ENCODE peak calls at places on chromosome 7, in five cellular contexts. Q, A, M, P and U are unnamed samples.

GRCh38 chr7:28502408-28502807 is 90.1 kb downstream of the CREB5 start:
- DNase-seq in A (no peak), P (no peak), M (no peak), Q (no peak), U (no peak)

GRCh38 chr7:151551820-151552219 is 32.1 kb upstream of the RHEB start:
- DNase-seq in M (no peak), A (no peak), Q (no peak), P (no peak), U (no peak)

GRCh38 chr7:79897166-79897565 is 237.5 kb upstream of the GNAI1 start:
- DNase-seq in A (no peak), M (no peak), Q (no peak), P (no peak), U (no peak)

GRCh38 chr7:134891262-134892001 is 94.9 kb upstream of the AGBL3 start:
- DNase-seq in A (peak), P (peak), M (peak), Q (peak), U (peak)

GRCh38 chr7:82044497-82045080 is 274.7 kb upstream of the HGF start:
- DNase-seq in A (peak), P (no peak), Q (no peak), M (peak), U (peak)

GRCh38 chr7:151381333-151382078 is 28.3 kb downstream of the WDR86 start:
- DNase-seq in Q (no peak), A (no peak), P (no peak), M (no peak), U (no peak)

GRCh38 chr7:229184-229964 is 37.0 kb downstream of the FAM20C start:
- DNase-seq in M (no peak), Q (peak), P (peak), A (no peak), U (peak)

GRCh38 chr7:112421666-112422486 is 28.4 kb upstream of the IFRD1 start:
- DNase-seq in A (no peak), P (no peak), M (no peak), Q (no peak), U (no peak)

GRCh38 chr7:157897686-157898085 is 560.9 kb downstream of the DNAJB6 start:
- DNase-seq in P (no peak), A (no peak), Q (no peak), M (peak), U (no peak)

GRCh38 chr7:119630570-119630969 is 642.4 kb upstream of the KCND2 start:
- DNase-seq in M (no peak), P (no peak), A (no peak), Q (no peak), U (no peak)

GRCh38 chr7:58086871-58087535 is 637.0 kb downstream of the ZNF716 start:
- DNase-seq in P (no peak), A (peak), Q (peak), M (peak), U (no peak)

GRCh38 chr7:74312418-74313021 is 23.3 kb downstream of the CLIP2 start:
- DNase-seq in P (no peak), A (no peak), M (no peak), Q (no peak), U (no peak)

GRCh38 chr7:159098795-159099194 is 45.9 kb downstream of the VIPR2 start:
- DNase-seq in M (peak), P (no peak), A (no peak), Q (peak), U (no peak)

GRCh38 chr7:68470836-68471235 is 1127.4 kb upstream of the AUTS2 start:
- DNase-seq in M (no peak), A (peak), Q (no peak), P (no peak), U (no peak)

GRCh38 chr7:51260516-51260915 is 56.1 kb downstream of the COBL start:
- DNase-seq in A (no peak), Q (no peak), P (no peak), M (no peak), U (no peak)

GRCh38 chr7:17239683-17240521 is 58.5 kb upstream of the AHR start:
- DNase-seq in Q (no peak), M (no peak), P (no peak), A (no peak), U (no peak)

GRCh38 chr7:137846588-137847417 is at the start of gene DGKI:
- DNase-seq in A (no peak), P (peak), M (no peak), Q (peak), U (no peak)

GRCh38 chr7:100612730-100613446 is 548 bp downstream of the MOSPD3 start:
- DNase-seq in A (peak), Q (no peak), P (no peak), M (no peak), U (no peak)

GRCh38 chr7:1713502-1714484 is 43.7 kb downstream of the ELFN1 start:
- DNase-seq in A (peak), M (peak), Q (peak), P (peak), U (no peak)

GRCh38 chr7:69868921-69869320 is 270.6 kb downstream of the AUTS2 start:
- DNase-seq in P (no peak), M (no peak), Q (no peak), A (no peak), U (no peak)

GRCh38 chr7:9718071-9718470 is 1255.6 kb upstream of the PHF14 start:
- DNase-seq in A (no peak), M (no peak), Q (no peak), P (no peak), U (no peak)

GRCh38 chr7:131249003-131249402 is 78.7 kb upstream of the MKLN1 start:
- DNase-seq in Q (peak), P (peak), M (no peak), A (peak), U (peak)

GRCh38 chr7:11379641-11380040 is 406.0 kb downstream of the PHF14 start:
- DNase-seq in M (no peak), Q (no peak), A (no peak), P (no peak), U (peak)

GRCh38 chr7:152341039-152341913 is 94.5 kb downstream of the KMT2C start:
- DNase-seq in P (no peak), Q (no peak), A (peak), M (peak), U (peak)

GRCh38 chr7:105654994-105655900 is 74.0 kb upstream of the EFCAB10 start:
- DNase-seq in P (peak), A (peak), Q (no peak), M (no peak), U (peak)

GRCh38 chr7:133861876-133862275 is 265.3 kb upstream of the LRGUK start:
- DNase-seq in M (no peak), A (no peak), Q (no peak), P (no peak), U (no peak)

GRCh38 chr7:131578602-131579001 is 22.2 kb upstream of the PODXL start:
- DNase-seq in A (no peak), Q (no peak), M (no peak), P (no peak), U (no peak)

GRCh38 chr7:86908948-86909347 is 150.5 kb downstream of the ELAPOR2 start:
- DNase-seq in A (no peak), P (no peak), M (no peak), Q (no peak), U (no peak)

GRCh38 chr7:86900886-86901285 is 158.6 kb downstream of the ELAPOR2 start:
- DNase-seq in P (no peak), Q (no peak), A (no peak), M (no peak), U (no peak)

DNA sequence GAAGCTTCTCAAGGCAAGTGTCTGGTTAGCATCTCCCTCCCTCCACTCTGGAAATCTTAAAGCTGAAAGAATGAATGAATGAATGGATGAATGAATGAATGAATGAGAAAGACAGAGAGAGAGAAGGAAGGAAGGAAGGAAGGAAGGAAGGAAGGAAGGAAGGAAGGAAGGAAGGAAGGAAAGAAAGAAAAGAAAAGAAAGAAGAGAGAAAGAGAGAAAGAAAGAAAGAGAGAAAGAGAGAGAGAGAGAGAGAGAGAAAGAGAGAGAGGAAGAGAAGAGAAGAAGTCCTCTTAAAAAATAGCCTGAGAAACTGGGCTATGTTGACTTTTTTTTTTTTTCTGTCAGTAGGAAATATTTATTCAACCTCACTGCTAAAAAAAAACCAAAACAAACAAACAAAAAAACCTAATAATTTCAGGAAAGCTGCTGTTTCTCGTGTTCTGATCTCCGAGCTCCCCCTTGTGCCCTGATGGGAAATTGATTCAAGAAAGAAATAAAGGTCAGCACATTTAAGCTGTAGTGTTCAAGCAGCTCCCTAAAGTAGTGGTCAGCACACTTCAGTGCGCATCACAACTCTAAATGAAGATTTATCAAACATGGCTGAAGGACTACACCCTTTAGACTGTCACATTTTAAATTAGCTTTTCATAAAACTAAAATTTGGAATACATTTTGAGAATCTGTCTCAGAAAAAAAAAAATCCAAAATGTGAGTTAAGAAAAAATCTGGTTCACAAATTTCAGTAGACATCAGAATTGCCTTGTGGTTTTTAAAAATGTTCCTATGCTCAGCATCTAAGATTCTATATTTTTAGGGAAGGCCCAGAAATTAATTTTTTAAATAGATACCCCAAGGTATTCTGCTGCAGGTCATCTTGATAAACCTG is 154.3 kb downstream of the ELAPOR2 start:
- DNase-seq in A (peak), Q (no peak), P (no peak), M (no peak), U (no peak)
- TF ChIP-seq CTCF in A (peak), Q (peak), P (peak), M (peak), U (peak)

GRCh38 chr7:37494940-37495339 is 46.3 kb upstream of the ELMO1 start:
- DNase-seq in M (no peak), P (no peak), Q (no peak), A (no peak), U (no peak)

GRCh38 chr7:37491919-37492694 is 43.4 kb upstream of the ELMO1 start:
- DNase-seq in A (no peak), M (no peak), P (no peak), Q (no peak), U (no peak)

GRCh38 chr7:37495574-37496184 is 47.0 kb upstream of the ELMO1 start:
- DNase-seq in P (no peak), Q (no peak), M (no peak), A (no peak), U (no peak)

GRCh38 chr7:37493810-37494209 is 45.1 kb upstream of the ELMO1 start:
- DNase-seq in Q (no peak), M (no peak), P (no peak), A (no peak), U (no peak)

GRCh38 chr7:37493123-37493522 is 44.5 kb upstream of the ELMO1 start:
- DNase-seq in A (no peak), M (no peak), Q (no peak), P (no peak), U (no peak)
- H3K4me3 ChIP-seq in A (no peak), M (no peak), Q (no peak), P (no peak), U (no peak)

GRCh38 chr7:99490878-99491277 is 9.2 kb downstream of the ZNF394 start:
- DNase-seq in Q (no peak), P (no peak), A (no peak), M (no peak), U (no peak)
- TF ChIP-seq CTCF in Q (no peak), P (no peak), A (no peak), M (no peak), U (no peak)

GRCh38 chr7:3436112-3436511 is 135.1 kb downstream of the SDK1 start:
- DNase-seq in M (no peak), Q (no peak), P (no peak), A (no peak), U (no peak)

GRCh38 chr7:3436746-3437145 is 135.7 kb downstream of the SDK1 start:
- DNase-seq in P (no peak), M (no peak), A (no peak), Q (no peak), U (peak)

GRCh38 chr7:3438352-3438751 is 137.3 kb downstream of the SDK1 start:
- DNase-seq in Q (no peak), A (no peak), P (no peak), M (no peak), U (no peak)

GRCh38 chr7:3439333-3440030 is 138.4 kb downstream of the SDK1 start:
- DNase-seq in P (no peak), M (no peak), Q (no peak), A (no peak), U (peak)

DNA sequence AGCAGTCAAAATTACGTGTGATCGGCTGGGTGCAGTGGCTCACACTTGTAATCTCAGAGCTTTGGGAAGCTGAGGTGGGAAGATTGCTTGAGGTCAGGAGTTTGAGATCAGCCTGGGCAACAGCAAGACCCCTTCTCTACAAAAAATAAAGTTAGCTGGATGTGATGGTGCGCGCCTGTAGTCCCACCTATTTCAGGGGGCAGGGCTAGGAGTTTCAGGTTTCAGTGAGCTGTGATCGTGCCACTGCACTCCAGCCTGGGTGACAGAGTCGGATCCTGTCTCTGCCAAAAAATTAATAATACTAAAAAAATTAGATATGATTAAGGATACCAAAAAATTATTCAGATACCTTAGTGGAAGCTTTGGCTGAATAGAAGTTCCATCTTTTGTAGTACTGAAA is 136.4 kb downstream of the SDK1 start:
- DNase-seq in A (no peak), P (no peak), Q (no peak), M (no peak), U (no peak)
- H3K4me3 ChIP-seq in A (no peak), P (no peak), Q (no peak), M (no peak), U (peak)

DNA sequence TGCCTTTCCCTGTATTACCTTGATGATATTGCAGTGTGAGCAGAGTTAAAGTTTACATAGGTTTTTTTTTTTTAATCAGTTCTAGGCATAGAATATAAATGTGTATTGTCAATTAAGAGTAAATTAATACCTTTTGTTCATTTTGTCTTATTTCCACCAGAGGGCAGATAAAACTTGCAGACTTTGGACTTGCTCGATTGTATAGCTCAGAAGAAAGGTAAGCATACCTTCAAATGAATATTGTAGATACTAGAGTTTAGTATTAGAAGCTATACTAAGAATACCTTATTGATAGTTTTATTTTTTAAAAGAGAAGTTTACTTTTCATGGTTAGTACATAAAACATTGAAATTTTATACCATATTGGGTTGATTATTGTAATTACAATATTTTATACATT is 86.8 kb downstream of the MPLKIP start:
- DNase-seq in A (no peak), P (no peak), Q (no peak), M (no peak), U (no peak)
- TF ChIP-seq CTCF in A (no peak), P (no peak), Q (no peak), M (peak), U (no peak)

GRCh38 chr7:140922741-140923345 is 1.9 kb downstream of the BRAF start:
- DNase-seq in P (no peak), A (no peak), M (no peak), Q (no peak), U (no peak)

GRCh38 chr7:140926021-140926812 is 1.5 kb upstream of the BRAF start:
- DNase-seq in A (no peak), Q (no peak), P (no peak), M (no peak), U (no peak)

GRCh38 chr7:140924019-140924820 is 509 bp downstream of the BRAF start:
- DNase-seq in Q (peak), A (peak), M (peak), P (peak), U (peak)

GRCh38 chr7:140923358-140924006 is 1.2 kb downstream of the BRAF start:
- DNase-seq in A (peak), Q (no peak), P (no peak), M (no peak), U (no peak)

DNA sequence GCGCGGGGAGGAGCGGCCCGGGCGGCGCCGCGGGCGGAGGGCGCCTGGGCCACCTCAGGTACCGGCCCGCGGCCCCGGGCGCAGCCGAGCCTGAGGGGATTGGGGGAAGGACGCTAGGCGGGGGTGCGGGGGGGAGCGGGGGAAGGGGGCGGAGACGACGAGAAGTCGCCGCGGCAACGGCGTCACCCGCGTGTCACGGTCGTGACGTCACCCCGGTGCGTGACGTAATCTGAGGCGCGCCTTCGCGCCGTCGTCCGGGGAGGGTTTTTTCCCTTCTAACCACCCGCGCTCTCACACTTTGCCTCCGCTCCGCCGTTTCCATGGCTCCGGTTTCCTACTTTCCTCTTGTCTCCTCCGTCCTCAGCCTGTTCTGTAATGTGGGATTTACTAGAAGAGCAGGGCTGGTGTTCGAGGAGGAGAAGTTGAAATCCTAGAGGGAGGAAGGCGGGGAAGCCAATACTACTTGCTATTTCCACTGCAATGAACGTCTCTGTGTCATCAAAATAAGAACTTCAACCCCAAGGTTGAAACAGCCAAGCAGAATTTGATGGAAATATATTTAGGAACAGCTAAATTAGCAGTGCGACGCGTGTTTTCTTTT is at the start of gene BRAF:
- DNase-seq in A (peak), M (peak), Q (peak), P (peak), U (peak)
- H3K4me3 ChIP-seq in A (peak), M (peak), Q (peak), P (peak), U (peak)

GRCh38 chr7:139341058-139341775 is at the start of gene FMC1:
- DNase-seq in M (peak), A (peak), Q (peak), P (peak), U (peak)
- TF ChIP-seq CTCF in M (peak), A (peak), Q (peak), P (peak), U (peak)

DNA sequence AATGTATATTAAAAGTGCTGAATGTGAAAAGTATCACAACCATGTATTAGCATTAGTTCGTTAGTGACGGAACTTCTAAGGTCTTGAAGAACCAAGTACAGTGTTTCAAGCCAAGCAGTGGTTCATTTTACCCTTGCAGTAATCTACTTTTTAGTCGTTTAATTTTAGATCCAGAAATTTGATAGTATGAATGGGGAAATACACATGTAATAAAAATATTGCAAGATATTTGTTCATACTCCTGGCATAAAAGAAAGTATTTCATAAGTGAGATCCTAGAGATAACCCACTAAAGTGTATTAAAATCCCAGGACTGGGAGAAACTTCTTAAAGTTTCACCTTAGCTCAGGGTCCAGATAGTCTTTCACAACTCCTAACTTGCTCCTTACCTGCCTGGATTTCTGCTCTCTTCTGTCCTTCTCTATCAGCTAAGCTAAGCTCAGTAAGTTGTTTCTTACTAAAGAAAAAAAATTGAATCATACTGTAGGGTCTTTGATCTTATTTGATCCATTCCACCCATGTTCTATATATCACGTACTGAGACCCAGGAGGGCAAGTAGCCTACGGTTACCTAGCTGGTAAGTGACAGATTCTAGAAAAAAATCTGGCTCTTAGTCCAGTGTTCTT is 1.5 kb downstream of the BCAP29 start:
- DNase-seq in Q (no peak), A (no peak), M (no peak), P (no peak), U (no peak)
- H3K4me3 ChIP-seq in Q (peak), A (no peak), M (peak), P (peak), U (peak)

GRCh38 chr7:32062150-32062549 is 8.1 kb downstream of the PDE1C start:
- DNase-seq in P (peak), M (no peak), A (peak), Q (peak), U (no peak)
- TF ChIP-seq CTCF in P (peak), M (no peak), A (peak), Q (peak), U (peak)